ENCODE peak calls at places on chromosomes 6 and 20, in eight cellular contexts. One of them, this sample, is unnamed.

GRCh38 chr6:89413006-89413400 is 930 bp upstream of the RRAGD start:
- DNase-seq in NCI-H187 treated with DMSO at 0.1 percent for 48 hours: no peak
- DNase-seq in activated naive CD4-positive, alpha-beta T cell treated with anti-CD3 and anti-CD28 coated beads for 36 hours: no peak
- DNase-seq in HT-29: no peak
- DNase-seq in Jurkat, Clone E6-1: no peak
- DNase-seq in fibroblast of the conjunctiva: no peak
- DNase-seq in mesothelial cell of epicardium: no peak
- DNase-seq in activated T-cell treated with anti-CD3 and anti-CD28 coated beads, Interleukin-2, amount 50 U/mL, for 72 hours: no peak
- DNase-seq in this sample: no peak

GRCh38 chr6:14984454-14984853 is 261.4 kb upstream of the JARID2 start:
- DNase-seq in mesothelial cell of epicardium: no peak
- DNase-seq in Jurkat, Clone E6-1: no peak
- DNase-seq in fibroblast of the conjunctiva: no peak
- DNase-seq in activated naive CD4-positive, alpha-beta T cell treated with anti-CD3 and anti-CD28 coated beads for 36 hours: no peak
- DNase-seq in activated T-cell treated with anti-CD3 and anti-CD28 coated beads, Interleukin-2, amount 50 U/mL, for 72 hours: no peak
- DNase-seq in HT-29: no peak
- DNase-seq in NCI-H187 treated with DMSO at 0.1 percent for 48 hours: no peak
- DNase-seq in this sample: no peak

GRCh38 chr20:32421290-32421689 is 63.2 kb downstream of the ASXL1 start:
- DNase-seq in activated T-cell treated with anti-CD3 and anti-CD28 coated beads, Interleukin-2, amount 50 U/mL, for 72 hours: no peak
- DNase-seq in NCI-H187 treated with DMSO at 0.1 percent for 48 hours: no peak
- DNase-seq in mesothelial cell of epicardium: no peak
- DNase-seq in Jurkat, Clone E6-1: no peak
- DNase-seq in activated naive CD4-positive, alpha-beta T cell treated with anti-CD3 and anti-CD28 coated beads for 36 hours: no peak
- DNase-seq in HT-29: no peak
- DNase-seq in fibroblast of the conjunctiva: no peak
- DNase-seq in this sample: no peak

GRCh38 chr20:49237531-49237930 is 18.3 kb downstream of the DDX27 start:
- DNase-seq in NCI-H187 treated with DMSO at 0.1 percent for 48 hours: no peak
- DNase-seq in activated naive CD4-positive, alpha-beta T cell treated with anti-CD3 and anti-CD28 coated beads for 36 hours: no peak
- DNase-seq in HT-29: no peak
- DNase-seq in Jurkat, Clone E6-1: no peak
- DNase-seq in mesothelial cell of epicardium: no peak
- DNase-seq in fibroblast of the conjunctiva: no peak
- DNase-seq in activated T-cell treated with anti-CD3 and anti-CD28 coated beads, Interleukin-2, amount 50 U/mL, for 72 hours: no peak
- DNase-seq in this sample: no peak

GRCh38 chr20:653590-654426 is 808 bp upstream of the SRXN1 start:
- DNase-seq in mesothelial cell of epicardium: no peak
- DNase-seq in HT-29: no peak
- DNase-seq in activated naive CD4-positive, alpha-beta T cell treated with anti-CD3 and anti-CD28 coated beads for 36 hours: no peak
- DNase-seq in fibroblast of the conjunctiva: no peak
- DNase-seq in Jurkat, Clone E6-1: no peak
- DNase-seq in activated T-cell treated with anti-CD3 and anti-CD28 coated beads, Interleukin-2, amount 50 U/mL, for 72 hours: no peak
- DNase-seq in NCI-H187 treated with DMSO at 0.1 percent for 48 hours: no peak
- DNase-seq in this sample: no peak

GRCh38 chr6:64409948-64410347 is 774.3 kb downstream of the PHF3 start:
- DNase-seq in activated naive CD4-positive, alpha-beta T cell treated with anti-CD3 and anti-CD28 coated beads for 36 hours: no peak
- DNase-seq in fibroblast of the conjunctiva: no peak
- DNase-seq in mesothelial cell of epicardium: no peak
- DNase-seq in NCI-H187 treated with DMSO at 0.1 percent for 48 hours: no peak
- DNase-seq in activated T-cell treated with anti-CD3 and anti-CD28 coated beads, Interleukin-2, amount 50 U/mL, for 72 hours: no peak
- DNase-seq in Jurkat, Clone E6-1: no peak
- DNase-seq in HT-29: no peak
- DNase-seq in this sample: no peak

GRCh38 chr6:73739097-73739496 is 43.1 kb downstream of the CD109 start:
- DNase-seq in HT-29: peak
- DNase-seq in fibroblast of the conjunctiva: peak
- DNase-seq in mesothelial cell of epicardium: no peak
- DNase-seq in activated naive CD4-positive, alpha-beta T cell treated with anti-CD3 and anti-CD28 coated beads for 36 hours: no peak
- DNase-seq in activated T-cell treated with anti-CD3 and anti-CD28 coated beads, Interleukin-2, amount 50 U/mL, for 72 hours: peak
- DNase-seq in Jurkat, Clone E6-1: peak
- DNase-seq in NCI-H187 treated with DMSO at 0.1 percent for 48 hours: no peak
- DNase-seq in this sample: no peak

GRCh38 chr20:51752343-51752951 is 15.7 kb downstream of the ATP9A start:
- DNase-seq in fibroblast of the conjunctiva: peak
- DNase-seq in activated naive CD4-positive, alpha-beta T cell treated with anti-CD3 and anti-CD28 coated beads for 36 hours: no peak
- DNase-seq in activated T-cell treated with anti-CD3 and anti-CD28 coated beads, Interleukin-2, amount 50 U/mL, for 72 hours: no peak
- DNase-seq in Jurkat, Clone E6-1: no peak
- DNase-seq in mesothelial cell of epicardium: no peak
- DNase-seq in NCI-H187 treated with DMSO at 0.1 percent for 48 hours: no peak
- DNase-seq in HT-29: peak
- DNase-seq in this sample: no peak

GRCh38 chr6:30060634-30060981 is 457 bp upstream of the POLR1H start:
- DNase-seq in HT-29: no peak
- DNase-seq in activated T-cell treated with anti-CD3 and anti-CD28 coated beads, Interleukin-2, amount 50 U/mL, for 72 hours: peak
- DNase-seq in mesothelial cell of epicardium: peak
- DNase-seq in activated naive CD4-positive, alpha-beta T cell treated with anti-CD3 and anti-CD28 coated beads for 36 hours: peak
- DNase-seq in fibroblast of the conjunctiva: no peak
- DNase-seq in NCI-H187 treated with DMSO at 0.1 percent for 48 hours: no peak
- DNase-seq in Jurkat, Clone E6-1: no peak
- DNase-seq in this sample: peak

GRCh38 chr20:57876163-57876562 is 166.3 kb upstream of the PMEPA1 start:
- DNase-seq in HT-29: no peak
- DNase-seq in fibroblast of the conjunctiva: no peak
- DNase-seq in activated naive CD4-positive, alpha-beta T cell treated with anti-CD3 and anti-CD28 coated beads for 36 hours: no peak
- DNase-seq in NCI-H187 treated with DMSO at 0.1 percent for 48 hours: no peak
- DNase-seq in activated T-cell treated with anti-CD3 and anti-CD28 coated beads, Interleukin-2, amount 50 U/mL, for 72 hours: no peak
- DNase-seq in Jurkat, Clone E6-1: no peak
- DNase-seq in mesothelial cell of epicardium: no peak
- DNase-seq in this sample: no peak

GRCh38 chr20:62914970-62915457 is 11.3 kb downstream of the DIDO1 start:
- DNase-seq in mesothelial cell of epicardium: no peak
- DNase-seq in activated T-cell treated with anti-CD3 and anti-CD28 coated beads, Interleukin-2, amount 50 U/mL, for 72 hours: no peak
- DNase-seq in NCI-H187 treated with DMSO at 0.1 percent for 48 hours: peak
- DNase-seq in fibroblast of the conjunctiva: no peak
- DNase-seq in HT-29: peak
- DNase-seq in Jurkat, Clone E6-1: peak
- DNase-seq in activated naive CD4-positive, alpha-beta T cell treated with anti-CD3 and anti-CD28 coated beads for 36 hours: no peak
- DNase-seq in this sample: peak

GRCh38 chr20:34755367-34755766 is 51.2 kb downstream of the TP53INP2 start:
- DNase-seq in fibroblast of the conjunctiva: no peak
- DNase-seq in mesothelial cell of epicardium: no peak
- DNase-seq in NCI-H187 treated with DMSO at 0.1 percent for 48 hours: no peak
- DNase-seq in activated naive CD4-positive, alpha-beta T cell treated with anti-CD3 and anti-CD28 coated beads for 36 hours: no peak
- DNase-seq in Jurkat, Clone E6-1: no peak
- DNase-seq in activated T-cell treated with anti-CD3 and anti-CD28 coated beads, Interleukin-2, amount 50 U/mL, for 72 hours: no peak
- DNase-seq in HT-29: no peak
- DNase-seq in this sample: no peak

GRCh38 chr6:41042656-41043055 is 389 bp downstream of the TSPO2 start:
- DNase-seq in Jurkat, Clone E6-1: no peak
- DNase-seq in mesothelial cell of epicardium: no peak
- DNase-seq in activated T-cell treated with anti-CD3 and anti-CD28 coated beads, Interleukin-2, amount 50 U/mL, for 72 hours: no peak
- DNase-seq in fibroblast of the conjunctiva: no peak
- DNase-seq in NCI-H187 treated with DMSO at 0.1 percent for 48 hours: no peak
- DNase-seq in HT-29: no peak
- DNase-seq in activated naive CD4-positive, alpha-beta T cell treated with anti-CD3 and anti-CD28 coated beads for 36 hours: no peak
- DNase-seq in this sample: no peak

GRCh38 chr20:46296526-46297250 is 11.6 kb downstream of the CDH22 start:
- DNase-seq in mesothelial cell of epicardium: no peak
- DNase-seq in fibroblast of the conjunctiva: no peak
- DNase-seq in Jurkat, Clone E6-1: no peak
- DNase-seq in activated naive CD4-positive, alpha-beta T cell treated with anti-CD3 and anti-CD28 coated beads for 36 hours: no peak
- DNase-seq in HT-29: no peak
- DNase-seq in NCI-H187 treated with DMSO at 0.1 percent for 48 hours: no peak
- DNase-seq in activated T-cell treated with anti-CD3 and anti-CD28 coated beads, Interleukin-2, amount 50 U/mL, for 72 hours: no peak
- DNase-seq in this sample: no peak

GRCh38 chr6:43302126-43302525 is 4.1 kb downstream of the SLC22A7 start:
- DNase-seq in Jurkat, Clone E6-1: no peak
- DNase-seq in activated T-cell treated with anti-CD3 and anti-CD28 coated beads, Interleukin-2, amount 50 U/mL, for 72 hours: no peak
- DNase-seq in fibroblast of the conjunctiva: no peak
- DNase-seq in HT-29: no peak
- DNase-seq in NCI-H187 treated with DMSO at 0.1 percent for 48 hours: no peak
- DNase-seq in mesothelial cell of epicardium: no peak
- DNase-seq in activated naive CD4-positive, alpha-beta T cell treated with anti-CD3 and anti-CD28 coated beads for 36 hours: no peak
- DNase-seq in this sample: no peak

GRCh38 chr6:139536751-139537617 is 162.5 kb upstream of the CITED2 start:
- DNase-seq in activated naive CD4-positive, alpha-beta T cell treated with anti-CD3 and anti-CD28 coated beads for 36 hours: no peak
- DNase-seq in activated T-cell treated with anti-CD3 and anti-CD28 coated beads, Interleukin-2, amount 50 U/mL, for 72 hours: no peak
- DNase-seq in mesothelial cell of epicardium: no peak
- DNase-seq in HT-29: peak
- DNase-seq in Jurkat, Clone E6-1: no peak
- DNase-seq in NCI-H187 treated with DMSO at 0.1 percent for 48 hours: no peak
- DNase-seq in fibroblast of the conjunctiva: no peak
- DNase-seq in this sample: no peak

GRCh38 chr6:111478749-111479148 is 4.3 kb downstream of the REV3L start:
- DNase-seq in HT-29: peak
- DNase-seq in NCI-H187 treated with DMSO at 0.1 percent for 48 hours: peak
- DNase-seq in mesothelial cell of epicardium: no peak
- DNase-seq in Jurkat, Clone E6-1: no peak
- DNase-seq in activated naive CD4-positive, alpha-beta T cell treated with anti-CD3 and anti-CD28 coated beads for 36 hours: no peak
- DNase-seq in activated T-cell treated with anti-CD3 and anti-CD28 coated beads, Interleukin-2, amount 50 U/mL, for 72 hours: no peak
- DNase-seq in fibroblast of the conjunctiva: no peak
- DNase-seq in this sample: no peak

GRCh38 chr6:163099621-163100171 is 314.8 kb upstream of the QKI start:
- DNase-seq in HT-29: no peak
- DNase-seq in activated naive CD4-positive, alpha-beta T cell treated with anti-CD3 and anti-CD28 coated beads for 36 hours: no peak
- DNase-seq in fibroblast of the conjunctiva: no peak
- DNase-seq in NCI-H187 treated with DMSO at 0.1 percent for 48 hours: no peak
- DNase-seq in Jurkat, Clone E6-1: no peak
- DNase-seq in mesothelial cell of epicardium: no peak
- DNase-seq in activated T-cell treated with anti-CD3 and anti-CD28 coated beads, Interleukin-2, amount 50 U/mL, for 72 hours: no peak
- DNase-seq in this sample: no peak

GRCh38 chr6:47663462-47664216 is 34.7 kb upstream of the ADGRF4 start:
- DNase-seq in mesothelial cell of epicardium: no peak
- DNase-seq in activated T-cell treated with anti-CD3 and anti-CD28 coated beads, Interleukin-2, amount 50 U/mL, for 72 hours: no peak
- DNase-seq in HT-29: no peak
- DNase-seq in activated naive CD4-positive, alpha-beta T cell treated with anti-CD3 and anti-CD28 coated beads for 36 hours: no peak
- DNase-seq in fibroblast of the conjunctiva: no peak
- DNase-seq in NCI-H187 treated with DMSO at 0.1 percent for 48 hours: no peak
- DNase-seq in Jurkat, Clone E6-1: no peak
- DNase-seq in this sample: no peak

GRCh38 chr6:139468178-139468577 is 93.7 kb upstream of the CITED2 start:
- DNase-seq in Jurkat, Clone E6-1: no peak
- DNase-seq in activated naive CD4-positive, alpha-beta T cell treated with anti-CD3 and anti-CD28 coated beads for 36 hours: no peak
- DNase-seq in activated T-cell treated with anti-CD3 and anti-CD28 coated beads, Interleukin-2, amount 50 U/mL, for 72 hours: no peak
- DNase-seq in fibroblast of the conjunctiva: no peak
- DNase-seq in HT-29: peak
- DNase-seq in mesothelial cell of epicardium: no peak
- DNase-seq in NCI-H187 treated with DMSO at 0.1 percent for 48 hours: no peak
- DNase-seq in this sample: no peak

GRCh38 chr6:55822815-55823214 is 52.6 kb downstream of the BMP5 start:
- DNase-seq in activated T-cell treated with anti-CD3 and anti-CD28 coated beads, Interleukin-2, amount 50 U/mL, for 72 hours: no peak
- DNase-seq in HT-29: no peak
- DNase-seq in NCI-H187 treated with DMSO at 0.1 percent for 48 hours: no peak
- DNase-seq in mesothelial cell of epicardium: no peak
- DNase-seq in Jurkat, Clone E6-1: no peak
- DNase-seq in activated naive CD4-positive, alpha-beta T cell treated with anti-CD3 and anti-CD28 coated beads for 36 hours: no peak
- DNase-seq in fibroblast of the conjunctiva: no peak
- DNase-seq in this sample: no peak

GRCh38 chr6:157954150-157955117 is 27.2 kb upstream of the SYNJ2 start:
- DNase-seq in mesothelial cell of epicardium: no peak
- DNase-seq in fibroblast of the conjunctiva: no peak
- DNase-seq in NCI-H187 treated with DMSO at 0.1 percent for 48 hours: no peak
- DNase-seq in Jurkat, Clone E6-1: no peak
- DNase-seq in activated T-cell treated with anti-CD3 and anti-CD28 coated beads, Interleukin-2, amount 50 U/mL, for 72 hours: no peak
- DNase-seq in HT-29: peak
- DNase-seq in activated naive CD4-positive, alpha-beta T cell treated with anti-CD3 and anti-CD28 coated beads for 36 hours: no peak
- DNase-seq in this sample: no peak

GRCh38 chr6:90350689-90351554 is 54.3 kb upstream of the BACH2 start:
- DNase-seq in HT-29: no peak
- DNase-seq in activated T-cell treated with anti-CD3 and anti-CD28 coated beads, Interleukin-2, amount 50 U/mL, for 72 hours: peak
- DNase-seq in Jurkat, Clone E6-1: peak
- DNase-seq in activated naive CD4-positive, alpha-beta T cell treated with anti-CD3 and anti-CD28 coated beads for 36 hours: peak
- DNase-seq in fibroblast of the conjunctiva: no peak
- DNase-seq in NCI-H187 treated with DMSO at 0.1 percent for 48 hours: no peak
- DNase-seq in mesothelial cell of epicardium: no peak
- DNase-seq in this sample: peak

GRCh38 chr20:38665094-38665493 is 59.2 kb upstream of the SLC32A1 start:
- DNase-seq in activated naive CD4-positive, alpha-beta T cell treated with anti-CD3 and anti-CD28 coated beads for 36 hours: no peak
- DNase-seq in activated T-cell treated with anti-CD3 and anti-CD28 coated beads, Interleukin-2, amount 50 U/mL, for 72 hours: no peak
- DNase-seq in NCI-H187 treated with DMSO at 0.1 percent for 48 hours: no peak
- DNase-seq in fibroblast of the conjunctiva: no peak
- DNase-seq in mesothelial cell of epicardium: no peak
- DNase-seq in HT-29: no peak
- DNase-seq in Jurkat, Clone E6-1: no peak
- DNase-seq in this sample: no peak

GRCh38 chr6:47967843-47968242 is 143.2 kb downstream of the PTCHD4 start:
- DNase-seq in activated naive CD4-positive, alpha-beta T cell treated with anti-CD3 and anti-CD28 coated beads for 36 hours: no peak
- DNase-seq in NCI-H187 treated with DMSO at 0.1 percent for 48 hours: no peak
- DNase-seq in mesothelial cell of epicardium: no peak
- DNase-seq in Jurkat, Clone E6-1: no peak
- DNase-seq in HT-29: no peak
- DNase-seq in fibroblast of the conjunctiva: no peak
- DNase-seq in activated T-cell treated with anti-CD3 and anti-CD28 coated beads, Interleukin-2, amount 50 U/mL, for 72 hours: peak
- DNase-seq in this sample: no peak

GRCh38 chr6:35683267-35683666 is 5.4 kb downstream of the FKBP5 start:
- DNase-seq in fibroblast of the conjunctiva: no peak
- DNase-seq in HT-29: no peak
- DNase-seq in activated T-cell treated with anti-CD3 and anti-CD28 coated beads, Interleukin-2, amount 50 U/mL, for 72 hours: no peak
- DNase-seq in NCI-H187 treated with DMSO at 0.1 percent for 48 hours: no peak
- DNase-seq in Jurkat, Clone E6-1: no peak
- DNase-seq in activated naive CD4-positive, alpha-beta T cell treated with anti-CD3 and anti-CD28 coated beads for 36 hours: no peak
- DNase-seq in mesothelial cell of epicardium: no peak
- DNase-seq in this sample: no peak

GRCh38 chr6:74597266-74597665 is 608.6 kb downstream of the COL12A1 start:
- DNase-seq in fibroblast of the conjunctiva: no peak
- DNase-seq in mesothelial cell of epicardium: no peak
- DNase-seq in activated T-cell treated with anti-CD3 and anti-CD28 coated beads, Interleukin-2, amount 50 U/mL, for 72 hours: no peak
- DNase-seq in HT-29: no peak
- DNase-seq in Jurkat, Clone E6-1: no peak
- DNase-seq in activated naive CD4-positive, alpha-beta T cell treated with anti-CD3 and anti-CD28 coated beads for 36 hours: no peak
- DNase-seq in NCI-H187 treated with DMSO at 0.1 percent for 48 hours: no peak
- DNase-seq in this sample: no peak

GRCh38 chr20:63309261-63310071 is 16.5 kb downstream of the COL20A1 start:
- DNase-seq in activated T-cell treated with anti-CD3 and anti-CD28 coated beads, Interleukin-2, amount 50 U/mL, for 72 hours: peak
- DNase-seq in mesothelial cell of epicardium: peak
- DNase-seq in Jurkat, Clone E6-1: no peak
- DNase-seq in HT-29: peak
- DNase-seq in fibroblast of the conjunctiva: no peak
- DNase-seq in activated naive CD4-positive, alpha-beta T cell treated with anti-CD3 and anti-CD28 coated beads for 36 hours: peak
- DNase-seq in NCI-H187 treated with DMSO at 0.1 percent for 48 hours: no peak
- DNase-seq in this sample: no peak

GRCh38 chr6:124669713-124670480 is 292.3 kb upstream of the RNF217 start:
- DNase-seq in NCI-H187 treated with DMSO at 0.1 percent for 48 hours: no peak
- DNase-seq in activated T-cell treated with anti-CD3 and anti-CD28 coated beads, Interleukin-2, amount 50 U/mL, for 72 hours: no peak
- DNase-seq in activated naive CD4-positive, alpha-beta T cell treated with anti-CD3 and anti-CD28 coated beads for 36 hours: no peak
- DNase-seq in Jurkat, Clone E6-1: no peak
- DNase-seq in fibroblast of the conjunctiva: no peak
- DNase-seq in mesothelial cell of epicardium: no peak
- DNase-seq in HT-29: no peak
- DNase-seq in this sample: no peak

GRCh38 chr6:99458319-99458718 is 33.2 kb upstream of the PNISR start:
- DNase-seq in mesothelial cell of epicardium: no peak
- DNase-seq in NCI-H187 treated with DMSO at 0.1 percent for 48 hours: no peak
- DNase-seq in HT-29: peak
- DNase-seq in fibroblast of the conjunctiva: peak
- DNase-seq in activated T-cell treated with anti-CD3 and anti-CD28 coated beads, Interleukin-2, amount 50 U/mL, for 72 hours: no peak
- DNase-seq in activated naive CD4-positive, alpha-beta T cell treated with anti-CD3 and anti-CD28 coated beads for 36 hours: peak
- DNase-seq in Jurkat, Clone E6-1: peak
- DNase-seq in this sample: no peak

This sample was measured in DND-41.